ENCODE peak calls at places on chromosomes 11 and 22, in four cellular contexts. X is activated naive CD8-positive, alpha-beta T cell treated with anti-CD3 and anti-CD28 coated beads, Interleukin-2, amount 50 U/mL, for 24 hours; T is upper lobe of left lung; Y is foreskin keratinocyte. L is an unnamed sample.

GRCh38 chr11:119427279-119427678 is 4.3 kb upstream of the THY1 start:
- ATAC-seq in X (no peak), T (no peak), Y (no peak), L (no peak)

GRCh38 chr11:121829159-121829643 is 286.8 kb downstream of the BLID start:
- ATAC-seq in X (peak; percentile 85), T (peak; percentile 96), Y (peak; percentile 98), L (no peak)

GRCh38 chr11:66670816-66671215 is 6.9 kb downstream of the RBM4B start:
- ATAC-seq in X (no peak), T (no peak), Y (no peak), L (no peak)

GRCh38 chr11:130865772-130866114 is 50.5 kb downstream of the SNX19 start:
- ATAC-seq in X (no peak), T (no peak), Y (no peak), L (no peak)

GRCh38 chr11:5992604-5993251 is 5.9 kb upstream of the OR52L1 start:
- ATAC-seq in X (no peak), T (peak; percentile 53), Y (peak; percentile 68), L (no peak)

GRCh38 chr22:30429887-30430286 is 4.3 kb downstream of the MTFP1 start:
- ATAC-seq in X (no peak), T (no peak), Y (no peak), L (no peak)

GRCh38 chr11:75539459-75540022 is 13.8 kb upstream of the GDPD5 start:
- ATAC-seq in X (no peak), T (no peak), Y (no peak), L (no peak)

GRCh38 chr11:1117970-1118369 is 39.8 kb upstream of the MUC5AC start:
- ATAC-seq in X (no peak), T (no peak), Y (no peak), L (no peak)

GRCh38 chr11:130718118-130718517 is 198.2 kb downstream of the SNX19 start:
- ATAC-seq in X (no peak), T (no peak), Y (no peak), L (no peak)

GRCh38 chr11:68053981-68054812 is 15.4 kb downstream of the TCIRG1 start:
- ATAC-seq in X (no peak), T (no peak), Y (no peak), L (peak; percentile 25)